ENCODE peak calls at places on chromosomes 7 and 10, in four cellular contexts. One of them, this sample, is unnamed.

GRCh38 chr10:12484945-12485805 is 135.8 kb downstream of the CAMK1D start:
- DNase-seq in skeletal muscle cell: no peak
- DNase-seq in GM04503: no peak
- DNase-seq in neuronal stem cell: no peak
- DNase-seq in this sample: no peak

GRCh38 chr7:24908757-24909156 is 71.2 kb downstream of the OSBPL3 start:
- DNase-seq in skeletal muscle cell: no peak
- DNase-seq in GM04503: no peak
- DNase-seq in neuronal stem cell: no peak
- DNase-seq in this sample: no peak

GRCh38 chr10:16735626-16736025 is 81.6 kb downstream of the RSU1 start:
- DNase-seq in skeletal muscle cell: no peak
- DNase-seq in GM04503: no peak
- DNase-seq in neuronal stem cell: no peak
- DNase-seq in this sample: no peak

GRCh38 chr7:91425149-91425548 is 160.9 kb downstream of the FZD1 start:
- DNase-seq in skeletal muscle cell: no peak
- DNase-seq in GM04503: no peak
- DNase-seq in neuronal stem cell: no peak
- DNase-seq in this sample: no peak

GRCh38 chr10:103661198-103661950 is 167.9 kb downstream of the NEURL1 start:
- DNase-seq in skeletal muscle cell: peak; percentile 85
- DNase-seq in GM04503: no peak
- DNase-seq in neuronal stem cell: peak; percentile 56
- DNase-seq in this sample: peak; percentile 85

GRCh38 chr10:63681965-63682704 is 160.9 kb downstream of the REEP3 start:
- DNase-seq in skeletal muscle cell: peak; percentile 100
- DNase-seq in GM04503: peak; percentile 97
- DNase-seq in neuronal stem cell: no peak
- DNase-seq in this sample: peak; percentile 99

GRCh38 chr7:46155367-46155766 is 234.3 kb upstream of the IGFBP3 start:
- DNase-seq in skeletal muscle cell: no peak
- DNase-seq in GM04503: no peak
- DNase-seq in neuronal stem cell: no peak
- DNase-seq in this sample: no peak

GRCh38 chr10:95742529-95742884 is 13.5 kb upstream of the ENTPD1 start:
- DNase-seq in skeletal muscle cell: peak; percentile 31
- DNase-seq in GM04503: no peak
- DNase-seq in neuronal stem cell: no peak
- DNase-seq in this sample: no peak

GRCh38 chr10:71711052-71711623 is 8.4 kb downstream of the C10orf105 start:
- DNase-seq in skeletal muscle cell: no peak
- DNase-seq in GM04503: no peak
- DNase-seq in neuronal stem cell: no peak
- DNase-seq in this sample: no peak

GRCh38 chr7:2540641-2541051 is 14.7 kb downstream of the BRAT1 start:
- DNase-seq in skeletal muscle cell: no peak
- DNase-seq in GM04503: no peak
- DNase-seq in neuronal stem cell: no peak
- DNase-seq in this sample: no peak

GRCh38 chr7:332020-332517 is 42.1 kb downstream of the FOXL3 start:
- DNase-seq in skeletal muscle cell: no peak
- DNase-seq in GM04503: no peak
- DNase-seq in neuronal stem cell: no peak
- DNase-seq in this sample: no peak

GRCh38 chr10:101940916-101941315 is 97.3 kb upstream of the KCNIP2 start:
- DNase-seq in skeletal muscle cell: no peak
- DNase-seq in GM04503: no peak
- DNase-seq in neuronal stem cell: no peak
- DNase-seq in this sample: no peak

GRCh38 chr7:29217112-29217511 is 22.5 kb downstream of the CHN2 start:
- DNase-seq in skeletal muscle cell: no peak
- DNase-seq in GM04503: no peak
- DNase-seq in neuronal stem cell: no peak
- DNase-seq in this sample: no peak

GRCh38 chr10:71774916-71775702 is 1.8 kb upstream of the VSIR start:
- DNase-seq in skeletal muscle cell: no peak
- DNase-seq in GM04503: no peak
- DNase-seq in neuronal stem cell: no peak
- DNase-seq in this sample: no peak

GRCh38 chr7:3754488-3755365 is 453.7 kb downstream of the SDK1 start:
- DNase-seq in skeletal muscle cell: no peak
- DNase-seq in GM04503: no peak
- DNase-seq in neuronal stem cell: peak; percentile 11
- DNase-seq in this sample: no peak

GRCh38 chr10:14952851-14953451 is 945 bp downstream of the DCLRE1C start:
- DNase-seq in skeletal muscle cell: no peak
- DNase-seq in GM04503: peak; percentile 11
- DNase-seq in neuronal stem cell: peak; percentile 30
- DNase-seq in this sample: no peak

GRCh38 chr10:114953047-114953446 is 15.1 kb downstream of the TRUB1 start:
- DNase-seq in skeletal muscle cell: no peak
- DNase-seq in GM04503: no peak
- DNase-seq in neuronal stem cell: no peak
- DNase-seq in this sample: no peak

GRCh38 chr10:86953747-86954680 is 3.4 kb downstream of the MMRN2 start:
- DNase-seq in skeletal muscle cell: no peak
- DNase-seq in GM04503: no peak
- DNase-seq in neuronal stem cell: no peak
- DNase-seq in this sample: no peak

GRCh38 chr7:4174016-4174415 is 508.1 kb upstream of the FOXK1 start:
- DNase-seq in skeletal muscle cell: no peak
- DNase-seq in GM04503: no peak
- DNase-seq in neuronal stem cell: no peak
- DNase-seq in this sample: no peak

GRCh38 chr10:123999956-124000615 is 93.3 kb downstream of the CHST15 start:
- DNase-seq in skeletal muscle cell: no peak
- DNase-seq in GM04503: no peak
- DNase-seq in neuronal stem cell: no peak
- DNase-seq in this sample: no peak

GRCh38 chr7:28739826-28740225 is 218.3 kb downstream of the TRIL start:
- DNase-seq in skeletal muscle cell: no peak
- DNase-seq in GM04503: no peak
- DNase-seq in neuronal stem cell: peak; percentile 52
- DNase-seq in this sample: no peak

This sample was measured in AG09309.